ENCODE peak calls at places on chromosomes 6 and 20, in six cellular contexts. One of them, this sample, is unnamed.

GRCh38 chr6:82430611-82431010 is 67.0 kb downstream of the TPBG start:
- DNase-seq in T-helper 2 cell: no peak
- DNase-seq in cardiac septum: no peak
- DNase-seq in psoas muscle: no peak
- DNase-seq in central memory CD4-positive, alpha-beta T cell: no peak
- DNase-seq in fibroblast of gingiva: no peak
- DNase-seq in this sample: no peak

GRCh38 chr6:81997091-81997926 is 244.8 kb upstream of the TENT5A start:
- DNase-seq in T-helper 2 cell: peak
- DNase-seq in cardiac septum: no peak
- DNase-seq in psoas muscle: no peak
- DNase-seq in central memory CD4-positive, alpha-beta T cell: no peak
- DNase-seq in fibroblast of gingiva: peak
- DNase-seq in this sample: no peak

GRCh38 chr6:18501313-18502013 is 114.3 kb downstream of the RNF144B start:
- DNase-seq in T-helper 2 cell: no peak
- DNase-seq in cardiac septum: peak
- DNase-seq in psoas muscle: peak
- DNase-seq in central memory CD4-positive, alpha-beta T cell: no peak
- DNase-seq in fibroblast of gingiva: peak
- DNase-seq in this sample: no peak

GRCh38 chr6:2529217-2529719 is 221.5 kb downstream of the MYLK4 start:
- DNase-seq in T-helper 2 cell: no peak
- DNase-seq in cardiac septum: no peak
- DNase-seq in psoas muscle: no peak
- DNase-seq in central memory CD4-positive, alpha-beta T cell: no peak
- DNase-seq in fibroblast of gingiva: no peak
- DNase-seq in this sample: no peak

GRCh38 chr6:158272324-158272723 is 39.9 kb upstream of the TULP4 start:
- DNase-seq in T-helper 2 cell: no peak
- DNase-seq in cardiac septum: no peak
- DNase-seq in psoas muscle: no peak
- DNase-seq in central memory CD4-positive, alpha-beta T cell: no peak
- DNase-seq in fibroblast of gingiva: no peak
- DNase-seq in this sample: no peak

GRCh38 chr6:154229796-154230195 is 126.8 kb downstream of the IPCEF1 start:
- DNase-seq in T-helper 2 cell: peak
- DNase-seq in cardiac septum: no peak
- DNase-seq in psoas muscle: no peak
- DNase-seq in central memory CD4-positive, alpha-beta T cell: peak
- DNase-seq in fibroblast of gingiva: no peak
- DNase-seq in this sample: no peak

GRCh38 chr6:162092816-162093502 is 634.6 kb downstream of the PRKN start:
- DNase-seq in T-helper 2 cell: no peak
- DNase-seq in cardiac septum: no peak
- DNase-seq in psoas muscle: no peak
- DNase-seq in central memory CD4-positive, alpha-beta T cell: no peak
- DNase-seq in fibroblast of gingiva: no peak
- DNase-seq in this sample: no peak

GRCh38 chr6:32993363-32993973 is 15.9 kb downstream of the HLA-DOA start:
- DNase-seq in T-helper 2 cell: no peak
- DNase-seq in cardiac septum: no peak
- DNase-seq in psoas muscle: no peak
- DNase-seq in central memory CD4-positive, alpha-beta T cell: no peak
- DNase-seq in fibroblast of gingiva: no peak
- DNase-seq in this sample: no peak

GRCh38 chr6:12313992-12314589 is 23.9 kb downstream of the EDN1 start:
- DNase-seq in T-helper 2 cell: no peak
- DNase-seq in cardiac septum: no peak
- DNase-seq in psoas muscle: no peak
- DNase-seq in central memory CD4-positive, alpha-beta T cell: no peak
- DNase-seq in fibroblast of gingiva: peak
- DNase-seq in this sample: no peak

GRCh38 chr6:41634657-41635056 is 3.6 kb upstream of the MDFI start:
- DNase-seq in T-helper 2 cell: no peak
- DNase-seq in cardiac septum: no peak
- DNase-seq in psoas muscle: no peak
- DNase-seq in central memory CD4-positive, alpha-beta T cell: no peak
- DNase-seq in fibroblast of gingiva: no peak
- DNase-seq in this sample: no peak

GRCh38 chr6:13865132-13865531 is 50.8 kb upstream of the MCUR1 start:
- DNase-seq in T-helper 2 cell: no peak
- DNase-seq in cardiac septum: no peak
- DNase-seq in psoas muscle: no peak
- DNase-seq in central memory CD4-positive, alpha-beta T cell: no peak
- DNase-seq in fibroblast of gingiva: no peak
- DNase-seq in this sample: no peak

GRCh38 chr20:14672066-14672465 is 334.7 kb upstream of the FLRT3 start:
- DNase-seq in T-helper 2 cell: no peak
- DNase-seq in cardiac septum: no peak
- DNase-seq in psoas muscle: no peak
- DNase-seq in central memory CD4-positive, alpha-beta T cell: no peak
- DNase-seq in fibroblast of gingiva: no peak
- DNase-seq in this sample: no peak

GRCh38 chr6:72816022-72816421 is 194.2 kb downstream of the KCNQ5 start:
- DNase-seq in T-helper 2 cell: no peak
- DNase-seq in cardiac septum: no peak
- DNase-seq in psoas muscle: no peak
- DNase-seq in central memory CD4-positive, alpha-beta T cell: no peak
- DNase-seq in fibroblast of gingiva: no peak
- DNase-seq in this sample: no peak

GRCh38 chr20:1537731-1538058 is 19.8 kb downstream of the SIRPD start:
- DNase-seq in T-helper 2 cell: no peak
- DNase-seq in cardiac septum: peak
- DNase-seq in psoas muscle: peak
- DNase-seq in central memory CD4-positive, alpha-beta T cell: no peak
- DNase-seq in fibroblast of gingiva: no peak
- DNase-seq in this sample: no peak

GRCh38 chr6:43301081-43301870 is 3.2 kb downstream of the SLC22A7 start:
- DNase-seq in T-helper 2 cell: no peak
- DNase-seq in cardiac septum: no peak
- DNase-seq in psoas muscle: no peak
- DNase-seq in central memory CD4-positive, alpha-beta T cell: no peak
- DNase-seq in fibroblast of gingiva: no peak
- DNase-seq in this sample: no peak

GRCh38 chr6:125511809-125512341 is 210.1 kb upstream of the HDDC2 start:
- DNase-seq in T-helper 2 cell: no peak
- DNase-seq in cardiac septum: no peak
- DNase-seq in psoas muscle: no peak
- DNase-seq in central memory CD4-positive, alpha-beta T cell: no peak
- DNase-seq in fibroblast of gingiva: peak
- DNase-seq in this sample: no peak

GRCh38 chr6:158654498-158654897 is 4.6 kb downstream of the SYTL3 start:
- DNase-seq in T-helper 2 cell: peak
- DNase-seq in cardiac septum: peak
- DNase-seq in psoas muscle: peak
- DNase-seq in central memory CD4-positive, alpha-beta T cell: no peak
- DNase-seq in fibroblast of gingiva: peak
- DNase-seq in this sample: no peak

GRCh38 chr6:170256641-170257040 is 34.2 kb downstream of the DLL1 start:
- DNase-seq in T-helper 2 cell: no peak
- DNase-seq in cardiac septum: no peak
- DNase-seq in psoas muscle: no peak
- DNase-seq in central memory CD4-positive, alpha-beta T cell: no peak
- DNase-seq in fibroblast of gingiva: no peak
- DNase-seq in this sample: no peak

GRCh38 chr6:35034411-35035171 is 106.5 kb downstream of the TCP11 start:
- DNase-seq in T-helper 2 cell: no peak
- DNase-seq in cardiac septum: peak
- DNase-seq in psoas muscle: peak
- DNase-seq in central memory CD4-positive, alpha-beta T cell: no peak
- DNase-seq in fibroblast of gingiva: no peak
- DNase-seq in this sample: no peak

GRCh38 chr20:2399390-2399789 is 18.7 kb downstream of the TGM6 start:
- DNase-seq in T-helper 2 cell: no peak
- DNase-seq in cardiac septum: no peak
- DNase-seq in psoas muscle: no peak
- DNase-seq in central memory CD4-positive, alpha-beta T cell: no peak
- DNase-seq in fibroblast of gingiva: no peak
- DNase-seq in this sample: no peak

GRCh38 chr6:43933111-43933885 is 163.3 kb downstream of the VEGFA start:
- DNase-seq in T-helper 2 cell: no peak
- DNase-seq in cardiac septum: peak
- DNase-seq in psoas muscle: peak
- DNase-seq in central memory CD4-positive, alpha-beta T cell: no peak
- DNase-seq in fibroblast of gingiva: no peak
- DNase-seq in this sample: no peak

GRCh38 chr6:40671338-40672050 is 84.3 kb upstream of the LRFN2 start:
- DNase-seq in T-helper 2 cell: no peak
- DNase-seq in cardiac septum: no peak
- DNase-seq in psoas muscle: no peak
- DNase-seq in central memory CD4-positive, alpha-beta T cell: no peak
- DNase-seq in fibroblast of gingiva: no peak
- DNase-seq in this sample: no peak

GRCh38 chr20:23629017-23629541 is 8.7 kb downstream of the CST3 start:
- DNase-seq in T-helper 2 cell: no peak
- DNase-seq in cardiac septum: no peak
- DNase-seq in psoas muscle: peak
- DNase-seq in central memory CD4-positive, alpha-beta T cell: no peak
- DNase-seq in fibroblast of gingiva: peak
- DNase-seq in this sample: no peak

GRCh38 chr6:124560836-124561585 is 401.2 kb upstream of the RNF217 start:
- DNase-seq in T-helper 2 cell: no peak
- DNase-seq in cardiac septum: no peak
- DNase-seq in psoas muscle: no peak
- DNase-seq in central memory CD4-positive, alpha-beta T cell: no peak
- DNase-seq in fibroblast of gingiva: no peak
- DNase-seq in this sample: no peak

GRCh38 chr6:131782764-131783163 is 25.1 kb upstream of the ENPP1 start:
- DNase-seq in T-helper 2 cell: no peak
- DNase-seq in cardiac septum: no peak
- DNase-seq in psoas muscle: no peak
- DNase-seq in central memory CD4-positive, alpha-beta T cell: no peak
- DNase-seq in fibroblast of gingiva: no peak
- DNase-seq in this sample: no peak

GRCh38 chr20:9270831-9271230 is 201.9 kb downstream of the PLCB4 start:
- DNase-seq in T-helper 2 cell: no peak
- DNase-seq in cardiac septum: no peak
- DNase-seq in psoas muscle: no peak
- DNase-seq in central memory CD4-positive, alpha-beta T cell: no peak
- DNase-seq in fibroblast of gingiva: peak
- DNase-seq in this sample: no peak

GRCh38 chr6:75396005-75396800 is 97.4 kb downstream of the FILIP1 start:
- DNase-seq in T-helper 2 cell: no peak
- DNase-seq in cardiac septum: no peak
- DNase-seq in psoas muscle: no peak
- DNase-seq in central memory CD4-positive, alpha-beta T cell: no peak
- DNase-seq in fibroblast of gingiva: peak
- DNase-seq in this sample: no peak

GRCh38 chr6:46628498-46628897 is 24.1 kb downstream of the CYP39A1 start:
- DNase-seq in T-helper 2 cell: no peak
- DNase-seq in cardiac septum: no peak
- DNase-seq in psoas muscle: no peak
- DNase-seq in central memory CD4-positive, alpha-beta T cell: no peak
- DNase-seq in fibroblast of gingiva: no peak
- DNase-seq in this sample: no peak

GRCh38 chr20:10157539-10157938 is 61.1 kb upstream of the SNAP25 start:
- DNase-seq in T-helper 2 cell: no peak
- DNase-seq in cardiac septum: no peak
- DNase-seq in psoas muscle: no peak
- DNase-seq in central memory CD4-positive, alpha-beta T cell: no peak
- DNase-seq in fibroblast of gingiva: no peak
- DNase-seq in this sample: no peak

GRCh38 chr6:18507018-18507415 is 119.9 kb downstream of the RNF144B start:
- DNase-seq in T-helper 2 cell: no peak
- DNase-seq in cardiac septum: no peak
- DNase-seq in psoas muscle: no peak
- DNase-seq in central memory CD4-positive, alpha-beta T cell: no peak
- DNase-seq in fibroblast of gingiva: no peak
- DNase-seq in this sample: no peak